ENCODE peak calls at places on chromosomes 1 and 21, in five cellular contexts. One of them, this sample, is unnamed.

GRCh38 chr1:171611306-171611705 is 10.7 kb upstream of the MYOCOS start:
- DNase-seq in NCI-H1105: no peak
- DNase-seq in Right ventricle myocardium superior: no peak
- DNase-seq in hypothalamus: no peak
- DNase-seq in fibroblast of pulmonary artery: peak; percentile 31
- DNase-seq in this sample: no peak

GRCh38 chr1:83555871-83556270 is 443.1 kb downstream of the TTLL7 start:
- DNase-seq in NCI-H1105: no peak
- DNase-seq in Right ventricle myocardium superior: no peak
- DNase-seq in hypothalamus: no peak
- DNase-seq in fibroblast of pulmonary artery: no peak
- DNase-seq in this sample: no peak

GRCh38 chr1:217393901-217394300 is 237.0 kb downstream of the GPATCH2 start:
- DNase-seq in NCI-H1105: no peak
- DNase-seq in Right ventricle myocardium superior: no peak
- DNase-seq in hypothalamus: no peak
- DNase-seq in fibroblast of pulmonary artery: no peak
- DNase-seq in this sample: no peak

GRCh38 chr1:20102875-20103274 is 16.5 kb downstream of the PLA2G2D start:
- DNase-seq in NCI-H1105: no peak
- DNase-seq in Right ventricle myocardium superior: no peak
- DNase-seq in hypothalamus: no peak
- DNase-seq in fibroblast of pulmonary artery: peak; percentile 77
- DNase-seq in this sample: no peak

GRCh38 chr1:177928194-177928593 is 41.7 kb downstream of the SEC16B start:
- DNase-seq in NCI-H1105: no peak
- DNase-seq in Right ventricle myocardium superior: no peak
- DNase-seq in hypothalamus: no peak
- DNase-seq in fibroblast of pulmonary artery: no peak
- DNase-seq in this sample: peak; percentile 70

GRCh38 chr1:183787704-183788103 is 17.2 kb upstream of the RGL1 start:
- DNase-seq in NCI-H1105: no peak
- DNase-seq in Right ventricle myocardium superior: no peak
- DNase-seq in hypothalamus: no peak
- DNase-seq in fibroblast of pulmonary artery: no peak
- DNase-seq in this sample: no peak

GRCh38 chr21:16084776-16085364 is 355.1 kb downstream of the USP25 start:
- DNase-seq in NCI-H1105: no peak
- DNase-seq in Right ventricle myocardium superior: peak; percentile 66
- DNase-seq in hypothalamus: no peak
- DNase-seq in fibroblast of pulmonary artery: no peak
- DNase-seq in this sample: no peak

GRCh38 chr1:10459185-10459584 is 9.4 kb downstream of the CORT start:
- DNase-seq in NCI-H1105: no peak
- DNase-seq in Right ventricle myocardium superior: no peak
- DNase-seq in hypothalamus: no peak
- DNase-seq in fibroblast of pulmonary artery: peak; percentile 79
- DNase-seq in this sample: peak; percentile 72

GRCh38 chr1:184052194-184052559 is 647 bp downstream of the TSEN15 start:
- DNase-seq in NCI-H1105: no peak
- DNase-seq in Right ventricle myocardium superior: no peak
- DNase-seq in hypothalamus: no peak
- DNase-seq in fibroblast of pulmonary artery: no peak
- DNase-seq in this sample: peak; percentile 14

GRCh38 chr21:45972716-45973474 is 8.7 kb upstream of the COL6A1 start:
- DNase-seq in NCI-H1105: peak; percentile 40
- DNase-seq in Right ventricle myocardium superior: peak; percentile 91
- DNase-seq in hypothalamus: no peak
- DNase-seq in fibroblast of pulmonary artery: peak; percentile 96
- DNase-seq in this sample: no peak

GRCh38 chr1:37718901-37719571 is 26.7 kb downstream of the CDCA8 start:
- DNase-seq in NCI-H1105: no peak
- DNase-seq in Right ventricle myocardium superior: no peak
- DNase-seq in hypothalamus: no peak
- DNase-seq in fibroblast of pulmonary artery: no peak
- DNase-seq in this sample: no peak

GRCh38 chr1:203036135-203036534 is 9.8 kb downstream of the PPFIA4 start:
- DNase-seq in NCI-H1105: no peak
- DNase-seq in Right ventricle myocardium superior: no peak
- DNase-seq in hypothalamus: no peak
- DNase-seq in fibroblast of pulmonary artery: no peak
- DNase-seq in this sample: no peak

This sample was measured in ACHN.